ENCODE peak calls at places on chromosomes 13 and 19, in eight cellular contexts. One of them, this sample, is unnamed.
A peak's percentile ranks its signal among the peaks of the same experiment; 100 is the strongest.

GRCh38 chr19:48319647-48320537 is 5.5 kb upstream of the EMP3 start:
- DNase-seq in breast epithelium: peak; percentile 65
- DNase-seq in heart right ventricle: peak; percentile 85
- DNase-seq in fibroblast of mammary gland: peak; percentile 80
- DNase-seq in SK-N-SH: peak; percentile 67
- DNase-seq in Peyer's patch: peak; percentile 94
- DNase-seq in mucosa of descending colon: peak; percentile 90
- DNase-seq in Caco-2: peak; percentile 89
- DNase-seq in this sample: peak; percentile 76

GRCh38 chr13:44116562-44117315 is 237.0 kb downstream of the LACC1 start:
- DNase-seq in heart right ventricle: peak; percentile 40
- DNase-seq in Peyer's patch: no peak
- DNase-seq in mucosa of descending colon: no peak
- DNase-seq in breast epithelium: no peak
- DNase-seq in SK-N-SH: no peak
- DNase-seq in Caco-2: no peak
- DNase-seq in fibroblast of mammary gland: no peak
- DNase-seq in this sample: no peak

GRCh38 chr19:11856568-11857264 is 8.2 kb downstream of the ZNF439 start:
- DNase-seq in heart right ventricle: no peak
- DNase-seq in Caco-2: peak; percentile 36
- DNase-seq in Peyer's patch: peak; percentile 49
- DNase-seq in fibroblast of mammary gland: no peak
- DNase-seq in mucosa of descending colon: peak; percentile 34
- DNase-seq in breast epithelium: no peak
- DNase-seq in SK-N-SH: no peak
- DNase-seq in this sample: no peak

GRCh38 chr13:40503966-40504591 is 162.4 kb downstream of the FOXO1 start:
- DNase-seq in heart right ventricle: no peak
- DNase-seq in Caco-2: peak; percentile 43
- DNase-seq in mucosa of descending colon: no peak
- DNase-seq in Peyer's patch: no peak
- DNase-seq in breast epithelium: peak; percentile 57
- DNase-seq in fibroblast of mammary gland: peak; percentile 83
- DNase-seq in SK-N-SH: no peak
- DNase-seq in this sample: no peak

GRCh38 chr13:88651531-88651930 is 980.4 kb downstream of the SLITRK5 start:
- DNase-seq in SK-N-SH: no peak
- DNase-seq in breast epithelium: no peak
- DNase-seq in Peyer's patch: no peak
- DNase-seq in fibroblast of mammary gland: no peak
- DNase-seq in mucosa of descending colon: no peak
- DNase-seq in heart right ventricle: no peak
- DNase-seq in Caco-2: no peak
- DNase-seq in this sample: peak; percentile 29

GRCh38 chr13:113646921-113647340 is 11.1 kb downstream of the ATP4B start:
- DNase-seq in Caco-2: no peak
- DNase-seq in fibroblast of mammary gland: no peak
- DNase-seq in Peyer's patch: peak; percentile 36
- DNase-seq in SK-N-SH: no peak
- DNase-seq in mucosa of descending colon: peak; percentile 41
- DNase-seq in breast epithelium: no peak
- DNase-seq in heart right ventricle: no peak
- DNase-seq in this sample: no peak

GRCh38 chr13:31909889-31910551 is 121.6 kb upstream of the FRY start:
- DNase-seq in fibroblast of mammary gland: peak; percentile 77
- DNase-seq in mucosa of descending colon: no peak
- DNase-seq in SK-N-SH: peak; percentile 18
- DNase-seq in heart right ventricle: peak; percentile 76
- DNase-seq in Peyer's patch: peak; percentile 81
- DNase-seq in Caco-2: peak; percentile 68
- DNase-seq in breast epithelium: no peak
- DNase-seq in this sample: peak; percentile 77

GRCh38 chr19:10587022-10587838 is at the start of gene AP1M2:
- DNase-seq in SK-N-SH: no peak
- DNase-seq in mucosa of descending colon: peak; percentile 76
- DNase-seq in Peyer's patch: peak; percentile 76
- DNase-seq in fibroblast of mammary gland: no peak
- DNase-seq in heart right ventricle: no peak
- DNase-seq in Caco-2: peak; percentile 74
- DNase-seq in breast epithelium: no peak
- DNase-seq in this sample: no peak

GRCh38 chr13:45861352-45861751 is 9.8 kb upstream of the SIAH3 start:
- DNase-seq in heart right ventricle: no peak
- DNase-seq in mucosa of descending colon: no peak
- DNase-seq in Caco-2: no peak
- DNase-seq in fibroblast of mammary gland: peak; percentile 18
- DNase-seq in SK-N-SH: no peak
- DNase-seq in breast epithelium: no peak
- DNase-seq in Peyer's patch: no peak
- DNase-seq in this sample: no peak

GRCh38 chr13:61884830-61885229 is 469.2 kb upstream of the PCDH20 start:
- DNase-seq in SK-N-SH: no peak
- DNase-seq in breast epithelium: no peak
- DNase-seq in mucosa of descending colon: no peak
- DNase-seq in Peyer's patch: no peak
- DNase-seq in fibroblast of mammary gland: no peak
- DNase-seq in heart right ventricle: no peak
- DNase-seq in Caco-2: no peak
- DNase-seq in this sample: no peak

GRCh38 chr13:23852351-23852750 is 36.8 kb downstream of the MIPEP start:
- DNase-seq in Caco-2: no peak
- DNase-seq in Peyer's patch: no peak
- DNase-seq in SK-N-SH: no peak
- DNase-seq in fibroblast of mammary gland: no peak
- DNase-seq in breast epithelium: no peak
- DNase-seq in heart right ventricle: no peak
- DNase-seq in mucosa of descending colon: no peak
- DNase-seq in this sample: peak; percentile 28

GRCh38 chr19:42657551-42657950 is 62.8 kb upstream of the CEACAM8 start:
- DNase-seq in Peyer's patch: no peak
- DNase-seq in mucosa of descending colon: no peak
- DNase-seq in SK-N-SH: no peak
- DNase-seq in fibroblast of mammary gland: peak; percentile 39
- DNase-seq in Caco-2: no peak
- DNase-seq in heart right ventricle: no peak
- DNase-seq in breast epithelium: no peak
- DNase-seq in this sample: no peak

GRCh38 chr13:65990684-65991083 is 1239.5 kb downstream of the PCDH9 start:
- DNase-seq in heart right ventricle: no peak
- DNase-seq in Caco-2: no peak
- DNase-seq in breast epithelium: no peak
- DNase-seq in SK-N-SH: no peak
- DNase-seq in fibroblast of mammary gland: no peak
- DNase-seq in Peyer's patch: no peak
- DNase-seq in mucosa of descending colon: no peak
- DNase-seq in this sample: no peak

GRCh38 chr13:30376426-30377311 is 45.6 kb upstream of the UBE2L5 start:
- DNase-seq in Caco-2: peak; percentile 12
- DNase-seq in breast epithelium: no peak
- DNase-seq in SK-N-SH: no peak
- DNase-seq in fibroblast of mammary gland: no peak
- DNase-seq in Peyer's patch: peak; percentile 90
- DNase-seq in mucosa of descending colon: peak; percentile 68
- DNase-seq in heart right ventricle: no peak
- DNase-seq in this sample: peak; percentile 86

GRCh38 chr13:35891486-35891885 is 239.7 kb downstream of the DCLK1 start:
- DNase-seq in heart right ventricle: no peak
- DNase-seq in Peyer's patch: no peak
- DNase-seq in mucosa of descending colon: no peak
- DNase-seq in fibroblast of mammary gland: peak; percentile 27
- DNase-seq in Caco-2: no peak
- DNase-seq in breast epithelium: no peak
- DNase-seq in SK-N-SH: no peak
- DNase-seq in this sample: no peak

GRCh38 chr13:59490651-59491050 is 673.1 kb downstream of the DIAPH3 start:
- DNase-seq in heart right ventricle: no peak
- DNase-seq in SK-N-SH: no peak
- DNase-seq in Peyer's patch: no peak
- DNase-seq in breast epithelium: no peak
- DNase-seq in Caco-2: no peak
- DNase-seq in fibroblast of mammary gland: no peak
- DNase-seq in mucosa of descending colon: no peak
- DNase-seq in this sample: no peak

DNA sequence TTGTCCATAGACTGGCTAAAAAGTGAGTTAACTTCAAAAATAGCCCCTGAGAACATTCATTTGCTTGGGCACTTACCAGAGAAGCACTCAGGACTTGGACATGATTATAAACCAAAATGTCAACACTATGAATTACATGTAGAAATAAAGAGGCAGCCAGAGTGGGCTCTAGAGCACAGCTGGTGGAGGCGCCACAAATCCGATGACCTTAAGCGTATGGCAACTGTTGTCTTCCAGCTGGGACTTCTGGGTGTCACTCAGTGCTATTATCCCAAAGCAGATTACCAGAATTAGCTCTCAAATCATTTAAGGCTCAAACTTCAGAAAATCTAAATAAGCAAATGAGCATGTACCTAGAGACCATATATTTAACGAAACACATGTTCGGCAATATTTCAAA is 1255.5 kb upstream of the SLC10A2 start:
- DNase-seq in breast epithelium: no peak
- DNase-seq in SK-N-SH: no peak
- DNase-seq in Caco-2: no peak
- DNase-seq in heart right ventricle: no peak
- DNase-seq in Peyer's patch: no peak
- DNase-seq in mucosa of descending colon: no peak
- DNase-seq in fibroblast of mammary gland: no peak
- DNase-seq in this sample: no peak
- TF ChIP-seq CTCF in breast epithelium: no peak
- TF ChIP-seq CTCF in SK-N-SH: no peak
- TF ChIP-seq CTCF in Caco-2: no peak
- TF ChIP-seq CTCF in heart right ventricle: no peak
- TF ChIP-seq CTCF in Peyer's patch: no peak
- TF ChIP-seq CTCF in mucosa of descending colon: no peak
- TF ChIP-seq CTCF in fibroblast of mammary gland: no peak
- TF ChIP-seq CTCF in this sample: no peak

DNA sequence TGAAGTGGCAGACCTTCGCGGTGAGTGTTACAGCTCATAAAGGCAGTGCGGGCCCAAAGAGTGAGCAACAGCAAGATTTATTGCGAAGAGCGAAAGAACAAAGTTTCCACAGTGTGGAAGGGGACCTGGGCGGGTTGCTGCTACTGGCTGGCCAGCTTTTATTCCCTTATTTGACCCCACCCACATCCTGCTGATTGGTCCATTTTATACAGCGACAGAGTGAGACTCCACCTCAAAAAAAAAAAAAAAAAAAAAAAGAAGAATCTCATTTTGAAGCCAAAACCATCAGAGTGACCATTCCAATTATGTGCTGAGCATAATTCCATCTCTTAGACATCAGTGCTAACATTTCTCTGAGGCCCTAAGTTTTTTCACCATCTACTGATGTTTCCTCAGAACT is 1.9 kb upstream of the ZNF552 start:
- DNase-seq in heart right ventricle: no peak
- DNase-seq in breast epithelium: no peak
- DNase-seq in SK-N-SH: no peak
- DNase-seq in Peyer's patch: no peak
- DNase-seq in mucosa of descending colon: no peak
- DNase-seq in Caco-2: no peak
- DNase-seq in fibroblast of mammary gland: no peak
- DNase-seq in this sample: no peak
- H3K4me3 ChIP-seq in heart right ventricle: no peak overlapping the region
- H3K4me3 ChIP-seq in breast epithelium: no peak overlapping the region
- H3K4me3 ChIP-seq in SK-N-SH: no peak overlapping the region
- H3K4me3 ChIP-seq in Peyer's patch: no peak overlapping the region
- H3K4me3 ChIP-seq in mucosa of descending colon: no peak overlapping the region
- H3K4me3 ChIP-seq in Caco-2: no peak overlapping the region
- H3K4me3 ChIP-seq in fibroblast of mammary gland: no peak overlapping the region
- H3K4me3 ChIP-seq in this sample: no peak overlapping the region

GRCh38 chr19:58497634-58498170 is 14.1 kb downstream of the SLC27A5 start:
- DNase-seq in breast epithelium: no peak
- DNase-seq in SK-N-SH: no peak
- DNase-seq in Peyer's patch: no peak
- DNase-seq in heart right ventricle: no peak
- DNase-seq in fibroblast of mammary gland: no peak
- DNase-seq in mucosa of descending colon: no peak
- DNase-seq in Caco-2: no peak
- DNase-seq in this sample: no peak

GRCh38 chr19:58498316-58499020 is 13.3 kb downstream of the SLC27A5 start:
- DNase-seq in breast epithelium: no peak
- DNase-seq in Caco-2: no peak
- DNase-seq in fibroblast of mammary gland: no peak
- DNase-seq in heart right ventricle: no peak
- DNase-seq in SK-N-SH: no peak
- DNase-seq in mucosa of descending colon: peak; percentile 50
- DNase-seq in Peyer's patch: no peak
- DNase-seq in this sample: peak; percentile 14

GRCh38 chr19:58500242-58500641 is 11.6 kb downstream of the SLC27A5 start:
- DNase-seq in SK-N-SH: no peak
- DNase-seq in Caco-2: no peak
- DNase-seq in mucosa of descending colon: peak; percentile 28
- DNase-seq in breast epithelium: no peak
- DNase-seq in Peyer's patch: no peak
- DNase-seq in fibroblast of mammary gland: no peak
- DNase-seq in heart right ventricle: no peak
- DNase-seq in this sample: no peak

DNA sequence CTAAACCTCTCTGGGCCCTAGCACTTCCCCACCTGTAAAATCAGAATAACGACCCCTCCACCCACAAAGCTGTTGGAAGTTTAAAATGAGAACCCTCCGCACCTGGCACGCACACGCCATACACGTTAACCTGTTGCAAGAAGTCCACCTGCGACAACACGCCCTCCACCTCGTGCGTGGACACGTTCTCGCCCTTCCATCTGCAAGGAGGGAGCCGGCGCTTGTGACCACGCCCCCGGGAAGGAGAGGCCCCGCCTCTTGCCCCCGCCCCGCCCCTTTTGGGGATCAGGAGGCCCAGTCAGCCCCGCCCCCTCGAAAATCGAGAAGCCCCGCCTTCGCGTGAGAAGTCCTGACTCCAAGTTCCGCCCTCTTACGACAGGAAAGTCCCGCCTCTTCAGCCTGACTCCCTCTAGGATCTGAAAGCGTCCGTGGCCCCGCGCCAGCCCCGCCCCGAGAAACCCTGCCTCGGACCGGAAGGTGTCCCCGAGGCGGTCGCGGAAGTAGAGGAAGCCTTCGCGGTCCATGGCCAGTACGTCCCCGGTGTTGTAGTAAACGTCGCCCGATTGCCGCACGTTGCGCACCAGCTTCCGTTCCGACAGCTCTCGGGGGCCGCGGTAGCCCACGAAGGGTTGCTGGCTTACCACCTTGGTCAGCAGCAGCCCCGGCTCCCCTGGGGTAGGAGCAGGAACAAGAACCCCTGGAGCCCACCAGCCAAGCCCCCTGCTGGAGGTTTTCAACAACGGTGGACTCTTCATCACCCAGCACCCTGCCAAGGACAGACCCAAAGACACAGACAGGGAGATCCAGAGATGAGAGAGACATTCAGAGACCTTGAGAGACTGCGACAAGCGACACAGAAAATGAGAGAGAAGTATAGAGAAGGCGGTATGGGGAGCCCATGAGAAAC is 12.5 kb downstream of the SLC27A5 start:
- DNase-seq in mucosa of descending colon: peak; percentile 99
- DNase-seq in Peyer's patch: peak; percentile 99
- DNase-seq in breast epithelium: peak; percentile 99
- DNase-seq in heart right ventricle: peak; percentile 100
- DNase-seq in SK-N-SH: peak; percentile 99
- DNase-seq in fibroblast of mammary gland: peak; percentile 98
- DNase-seq in Caco-2: peak; percentile 100
- DNase-seq in this sample: peak; percentile 100
- TF ChIP-seq CTCF in mucosa of descending colon: no peak
- TF ChIP-seq CTCF in Peyer's patch: peak; percentile 29
- TF ChIP-seq CTCF in breast epithelium: peak; percentile 18
- TF ChIP-seq CTCF in heart right ventricle: peak; percentile 41
- TF ChIP-seq CTCF in SK-N-SH: peak; percentile 57
- TF ChIP-seq CTCF in fibroblast of mammary gland: peak; percentile 32
- TF ChIP-seq CTCF in Caco-2: peak; percentile 39
- TF ChIP-seq CTCF in this sample: peak; percentile 20

GRCh38 chr19:46481187-46481586 is 9.8 kb upstream of the PNMA8A start:
- DNase-seq in mucosa of descending colon: no peak
- DNase-seq in SK-N-SH: no peak
- DNase-seq in Peyer's patch: no peak
- DNase-seq in Caco-2: no peak
- DNase-seq in heart right ventricle: no peak
- DNase-seq in breast epithelium: no peak
- DNase-seq in fibroblast of mammary gland: peak; percentile 51
- DNase-seq in this sample: no peak
- H3K4me3 ChIP-seq in mucosa of descending colon: no peak overlapping the region
- H3K4me3 ChIP-seq in SK-N-SH: no peak overlapping the region
- H3K4me3 ChIP-seq in Peyer's patch: no peak overlapping the region
- H3K4me3 ChIP-seq in Caco-2: no peak overlapping the region
- H3K4me3 ChIP-seq in heart right ventricle: no peak overlapping the region
- H3K4me3 ChIP-seq in breast epithelium: no peak overlapping the region
- H3K4me3 ChIP-seq in fibroblast of mammary gland: no peak overlapping the region
- H3K4me3 ChIP-seq in this sample: no peak overlapping the region